ENCODE peak calls at places on chromosome 3, in six cellular contexts. One of them, this sample, is unnamed.

GRCh38 chr3:63910873-63911272 is 1.3 kb downstream of the SCAANT1 start:
- DNase-seq in GM23338: no peak
- DNase-seq in A549: no peak
- DNase-seq in HCT116: no peak
- DNase-seq in Panc1: no peak
- DNase-seq in SK-N-SH: no peak
- DNase-seq in this sample: no peak

GRCh38 chr3:188165596-188165995 is 11.6 kb downstream of the LPP start:
- DNase-seq in GM23338: no peak
- DNase-seq in A549: peak; percentile 51
- DNase-seq in HCT116: no peak
- DNase-seq in Panc1: no peak
- DNase-seq in SK-N-SH: no peak
- DNase-seq in this sample: no peak

GRCh38 chr3:55564709-55565108 is 77.6 kb upstream of the WNT5A start:
- DNase-seq in GM23338: no peak
- DNase-seq in A549: no peak
- DNase-seq in HCT116: no peak
- DNase-seq in Panc1: no peak
- DNase-seq in SK-N-SH: no peak
- DNase-seq in this sample: no peak

GRCh38 chr3:5013021-5013906 is 34.0 kb downstream of the BHLHE40 start:
- DNase-seq in GM23338: no peak
- DNase-seq in A549: peak; percentile 95
- DNase-seq in HCT116: peak; percentile 85
- DNase-seq in Panc1: no peak
- DNase-seq in SK-N-SH: no peak
- DNase-seq in this sample: peak; percentile 79

GRCh38 chr3:182389041-182389815 is 404.1 kb upstream of the ATP11B start:
- DNase-seq in GM23338: no peak
- DNase-seq in A549: no peak
- DNase-seq in HCT116: peak; percentile 35
- DNase-seq in Panc1: no peak
- DNase-seq in SK-N-SH: no peak
- DNase-seq in this sample: no peak

GRCh38 chr3:61114316-61114953 is 136.8 kb downstream of the FHIT start:
- DNase-seq in GM23338: no peak
- DNase-seq in A549: no peak
- DNase-seq in HCT116: no peak
- DNase-seq in Panc1: no peak
- DNase-seq in SK-N-SH: no peak
- DNase-seq in this sample: no peak

GRCh38 chr3:107598926-107599754 is 76.4 kb downstream of the BBX start:
- DNase-seq in GM23338: peak; percentile 48
- DNase-seq in A549: peak; percentile 54
- DNase-seq in HCT116: no peak
- DNase-seq in Panc1: no peak
- DNase-seq in SK-N-SH: peak; percentile 36
- DNase-seq in this sample: no peak

GRCh38 chr3:151100076-151100475 is 14.6 kb downstream of the MED12L start:
- DNase-seq in GM23338: no peak
- DNase-seq in A549: no peak
- DNase-seq in HCT116: no peak
- DNase-seq in Panc1: no peak
- DNase-seq in SK-N-SH: no peak
- DNase-seq in this sample: no peak

GRCh38 chr3:128878556-128879124 is 780 bp upstream of the ACAD9 start:
- DNase-seq in GM23338: peak; percentile 17
- DNase-seq in A549: no peak
- DNase-seq in HCT116: no peak
- DNase-seq in Panc1: no peak
- DNase-seq in SK-N-SH: peak; percentile 44
- DNase-seq in this sample: peak; percentile 50

GRCh38 chr3:130759692-130760338 is 13.2 kb upstream of the PIK3R4 start:
- DNase-seq in GM23338: peak; percentile 81
- DNase-seq in A549: peak; percentile 52
- DNase-seq in HCT116: peak; percentile 34
- DNase-seq in Panc1: peak; percentile 41
- DNase-seq in SK-N-SH: peak; percentile 55
- DNase-seq in this sample: no peak

DNA sequence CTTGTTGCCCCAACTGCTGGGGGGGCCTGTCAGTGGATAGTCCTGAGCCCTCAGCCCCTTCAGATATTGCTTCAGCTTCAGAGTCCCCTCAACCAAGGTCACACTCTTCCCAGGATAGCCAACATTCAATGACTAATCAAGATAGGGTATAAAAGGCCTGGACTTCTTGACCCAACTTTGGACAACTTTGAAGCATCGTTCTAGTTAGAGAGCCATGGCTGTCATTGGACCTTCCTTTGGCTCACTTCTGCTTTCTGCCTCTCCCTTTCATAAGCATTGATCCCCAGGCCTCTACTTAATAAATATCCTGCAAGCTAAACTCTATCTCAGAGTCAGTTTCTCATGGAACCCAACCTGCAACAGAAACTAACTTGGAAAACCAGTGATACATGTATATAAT is 31.3 kb upstream of the DCLK3 start:
- DNase-seq in GM23338: no peak
- DNase-seq in A549: no peak
- DNase-seq in HCT116: no peak
- DNase-seq in Panc1: no peak
- DNase-seq in SK-N-SH: no peak
- DNase-seq in this sample: no peak
- TF ChIP-seq REST in GM23338: no peak
- TF ChIP-seq REST in A549: no peak
- TF ChIP-seq REST in HCT116: no peak
- TF ChIP-seq REST in Panc1: no peak
- TF ChIP-seq REST in SK-N-SH: no peak
- TF ChIP-seq REST in this sample: no peak

GRCh38 chr3:53287413-53287734 is 31.6 kb upstream of the TKT start:
- DNase-seq in GM23338: no peak
- DNase-seq in A549: no peak
- DNase-seq in HCT116: no peak
- DNase-seq in Panc1: no peak
- DNase-seq in SK-N-SH: no peak
- DNase-seq in this sample: no peak
- H3K4me3 ChIP-seq in GM23338: peak overlapping the region; percentile 41
- H3K4me3 ChIP-seq in A549: no peak overlapping the region
- H3K4me3 ChIP-seq in HCT116: no peak overlapping the region
- H3K4me3 ChIP-seq in Panc1: no peak overlapping the region
- H3K4me3 ChIP-seq in SK-N-SH: no peak overlapping the region
- H3K4me3 ChIP-seq in this sample: no peak overlapping the region

GRCh38 chr3:52398670-52399081 is 46.2 kb downstream of the SEMA3G start:
- DNase-seq in GM23338: no peak
- DNase-seq in A549: no peak
- DNase-seq in HCT116: no peak
- DNase-seq in Panc1: no peak
- DNase-seq in SK-N-SH: no peak
- DNase-seq in this sample: no peak

GRCh38 chr3:52400275-52400793 is 44.6 kb downstream of the SEMA3G start:
- DNase-seq in GM23338: no peak
- DNase-seq in A549: no peak
- DNase-seq in HCT116: no peak
- DNase-seq in Panc1: no peak
- DNase-seq in SK-N-SH: no peak
- DNase-seq in this sample: no peak

GRCh38 chr3:52401021-52401420 is 43.9 kb downstream of the SEMA3G start:
- DNase-seq in GM23338: no peak
- DNase-seq in A549: no peak
- DNase-seq in HCT116: no peak
- DNase-seq in Panc1: no peak
- DNase-seq in SK-N-SH: no peak
- DNase-seq in this sample: no peak

GRCh38 chr3:52399131-52399530 is 45.8 kb downstream of the SEMA3G start:
- DNase-seq in GM23338: no peak
- DNase-seq in A549: no peak
- DNase-seq in HCT116: no peak
- DNase-seq in Panc1: no peak
- DNase-seq in SK-N-SH: no peak
- DNase-seq in this sample: no peak

GRCh38 chr3:52399593-52399992 is 45.3 kb downstream of the SEMA3G start:
- DNase-seq in GM23338: no peak
- DNase-seq in A549: no peak
- DNase-seq in HCT116: no peak
- DNase-seq in Panc1: no peak
- DNase-seq in SK-N-SH: no peak
- DNase-seq in this sample: no peak
- TF ChIP-seq REST in GM23338: no peak
- TF ChIP-seq REST in A549: no peak
- TF ChIP-seq REST in HCT116: no peak
- TF ChIP-seq REST in Panc1: no peak
- TF ChIP-seq REST in SK-N-SH: no peak
- TF ChIP-seq REST in this sample: no peak

DNA sequence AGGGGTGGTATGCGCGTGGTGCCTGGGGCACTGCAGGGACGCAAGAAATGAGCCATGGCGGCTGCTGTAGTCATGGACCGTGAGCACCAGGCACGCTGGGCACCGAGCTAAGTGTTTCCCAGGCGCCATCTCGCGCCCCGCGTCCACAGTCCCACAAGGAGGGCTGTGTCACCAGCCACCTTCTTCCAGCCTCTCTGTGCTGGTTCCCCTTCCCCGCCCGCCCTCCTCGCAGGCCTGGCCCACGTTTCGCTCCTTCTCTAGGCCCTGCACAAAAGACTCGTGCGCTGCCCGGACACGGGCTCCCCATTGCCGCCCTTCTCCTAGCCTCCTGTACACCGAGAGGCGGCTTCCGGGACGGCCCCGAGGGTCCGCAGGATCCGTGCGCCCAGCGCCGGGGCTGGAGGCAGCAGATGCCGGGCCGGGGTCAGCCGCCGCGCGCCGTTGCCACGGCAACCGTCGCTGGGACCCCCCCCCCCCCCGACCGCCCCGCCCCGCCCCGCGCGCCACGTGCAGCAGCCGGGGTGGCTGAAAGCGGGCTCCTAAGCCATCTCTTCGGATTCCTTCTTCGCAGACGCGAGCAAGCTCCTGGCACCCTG is 113.4 kb downstream of the SRGAP3 start:
- DNase-seq in GM23338: peak; percentile 80
- DNase-seq in A549: no peak
- DNase-seq in HCT116: no peak
- DNase-seq in Panc1: no peak
- DNase-seq in SK-N-SH: peak; percentile 83
- DNase-seq in this sample: no peak
- H3K4me3 ChIP-seq in GM23338: peak overlapping the region; percentile 59
- H3K4me3 ChIP-seq in A549: no peak overlapping the region
- H3K4me3 ChIP-seq in HCT116: no peak overlapping the region
- H3K4me3 ChIP-seq in Panc1: no peak overlapping the region
- H3K4me3 ChIP-seq in SK-N-SH: no peak overlapping the region
- H3K4me3 ChIP-seq in this sample: no peak overlapping the region

DNA sequence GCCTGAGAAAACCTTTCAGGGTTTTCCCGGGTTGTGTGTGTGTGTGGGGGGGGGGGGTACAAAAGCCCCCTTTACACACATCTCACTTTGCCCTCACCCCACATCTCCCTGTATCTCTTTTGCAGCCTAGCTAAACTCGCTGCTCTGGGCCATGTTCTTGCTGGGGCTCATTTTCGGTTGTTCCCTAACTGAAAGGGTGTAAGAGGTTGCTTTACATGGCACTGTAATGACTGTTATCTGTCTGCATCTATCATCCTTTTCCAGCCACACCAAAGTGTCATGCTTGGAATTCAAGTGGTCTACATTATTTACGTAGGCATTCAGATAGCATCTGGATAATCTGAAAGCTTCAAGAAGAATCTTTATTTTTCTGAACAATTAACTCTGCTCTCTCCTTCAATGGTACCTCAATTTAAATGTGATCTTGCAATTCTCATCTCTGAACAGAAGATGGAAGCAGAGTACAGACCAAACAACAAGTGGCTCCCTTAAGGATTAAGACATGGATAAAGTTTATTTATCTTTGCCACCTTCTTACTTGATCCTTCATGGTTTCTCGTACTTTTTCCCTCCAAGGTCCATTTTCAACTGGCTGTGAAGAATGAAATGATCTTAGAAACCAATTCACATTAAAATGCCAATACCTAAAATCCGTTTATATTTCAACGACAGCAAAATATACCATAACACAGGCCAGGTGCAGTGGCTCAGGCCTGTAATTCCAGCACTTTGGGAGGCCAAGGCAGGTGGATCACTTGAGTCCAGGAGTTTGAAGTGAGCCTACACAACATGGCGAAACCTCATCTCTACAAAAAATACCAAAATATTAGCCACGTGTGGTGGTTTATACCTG is 34.9 kb downstream of the DCLK3 start:
- DNase-seq in GM23338: peak; percentile 59
- DNase-seq in A549: peak; percentile 61
- DNase-seq in HCT116: peak; percentile 39
- DNase-seq in Panc1: peak; percentile 27
- DNase-seq in SK-N-SH: peak; percentile 54
- DNase-seq in this sample: no peak
- TF ChIP-seq REST in GM23338: no peak
- TF ChIP-seq REST in A549: no peak
- TF ChIP-seq REST in HCT116: no peak
- TF ChIP-seq REST in Panc1: no peak
- TF ChIP-seq REST in SK-N-SH: no peak
- TF ChIP-seq REST in this sample: no peak

DNA sequence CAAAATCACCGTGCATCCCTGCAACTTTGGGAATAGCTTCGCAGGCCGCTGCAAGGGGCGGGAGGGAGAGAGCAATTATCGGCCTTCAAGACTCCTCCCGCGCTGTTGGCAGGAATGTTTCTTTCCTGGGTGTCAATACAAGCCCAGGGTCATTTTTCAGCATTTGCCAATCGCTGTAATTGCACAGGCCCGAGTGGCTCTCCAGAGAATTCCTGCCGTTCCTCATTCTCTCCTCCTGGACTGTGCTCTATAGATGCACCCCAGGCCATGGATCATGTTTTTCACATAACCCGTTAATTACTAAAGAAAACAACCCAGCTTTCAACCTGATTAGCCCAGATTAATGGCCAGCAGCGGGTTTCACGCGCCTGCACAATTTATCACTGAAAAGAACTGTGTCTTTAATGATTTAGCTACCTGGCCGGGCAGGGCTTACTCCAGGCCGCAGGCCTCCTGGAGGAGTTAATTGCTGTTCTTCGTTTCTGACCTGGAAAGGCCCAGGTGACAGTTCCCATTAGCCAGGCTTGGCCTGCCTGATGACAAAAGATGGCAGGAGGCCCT is 144.3 kb downstream of the OPA1 start:
- DNase-seq in GM23338: no peak
- DNase-seq in A549: no peak
- DNase-seq in HCT116: no peak
- DNase-seq in Panc1: no peak
- DNase-seq in SK-N-SH: no peak
- DNase-seq in this sample: no peak
- H3K4me3 ChIP-seq in GM23338: no peak overlapping the region
- H3K4me3 ChIP-seq in A549: no peak overlapping the region
- H3K4me3 ChIP-seq in HCT116: no peak overlapping the region
- H3K4me3 ChIP-seq in Panc1: no peak overlapping the region
- H3K4me3 ChIP-seq in SK-N-SH: no peak overlapping the region
- H3K4me3 ChIP-seq in this sample: no peak overlapping the region

This sample was measured in HL-60.